ENCODE peak calls at places on chromosomes 13 and 19, in eight cellular contexts. One of them, this sample, is unnamed.

GRCh38 chr13:110382229-110382628 is 75.1 kb downstream of the COL4A2 start:
- DNase-seq in colonic mucosa: no peak
- DNase-seq in kidney: no peak
- DNase-seq in cardiac fibroblast: peak; percentile 85
- DNase-seq in ovary: no peak
- DNase-seq in fibroblast of lung: peak; percentile 91
- DNase-seq in lung: no peak
- DNase-seq in SK-N-SH: no peak
- DNase-seq in this sample: no peak

GRCh38 chr13:50805805-50806204 is 37.7 kb downstream of the DLEU7 start:
- DNase-seq in colonic mucosa: no peak
- DNase-seq in kidney: no peak
- DNase-seq in cardiac fibroblast: peak; percentile 29
- DNase-seq in ovary: no peak
- DNase-seq in fibroblast of lung: peak; percentile 13
- DNase-seq in lung: no peak
- DNase-seq in SK-N-SH: no peak
- DNase-seq in this sample: no peak

GRCh38 chr13:45847554-45848224 is 3.9 kb downstream of the SIAH3 start:
- DNase-seq in colonic mucosa: no peak
- DNase-seq in kidney: peak; percentile 87
- DNase-seq in cardiac fibroblast: peak; percentile 19
- DNase-seq in ovary: no peak
- DNase-seq in fibroblast of lung: peak; percentile 34
- DNase-seq in lung: no peak
- DNase-seq in SK-N-SH: no peak
- DNase-seq in this sample: no peak

GRCh38 chr19:29012457-29012856 is 200.5 kb downstream of the UQCRFS1 start:
- DNase-seq in colonic mucosa: no peak
- DNase-seq in kidney: no peak
- DNase-seq in cardiac fibroblast: no peak
- DNase-seq in ovary: no peak
- DNase-seq in fibroblast of lung: no peak
- DNase-seq in lung: no peak
- DNase-seq in SK-N-SH: no peak
- DNase-seq in this sample: no peak

GRCh38 chr19:43651758-43652545 is 12.3 kb upstream of the CADM4 start:
- DNase-seq in colonic mucosa: peak; percentile 61
- DNase-seq in kidney: no peak
- DNase-seq in cardiac fibroblast: peak; percentile 79
- DNase-seq in ovary: peak; percentile 64
- DNase-seq in fibroblast of lung: peak; percentile 50
- DNase-seq in lung: peak; percentile 59
- DNase-seq in SK-N-SH: peak; percentile 72
- DNase-seq in this sample: peak; percentile 59

GRCh38 chr19:12555456-12555930 is 4.2 kb upstream of the ZNF564 start:
- DNase-seq in colonic mucosa: no peak
- DNase-seq in kidney: no peak
- DNase-seq in cardiac fibroblast: no peak
- DNase-seq in ovary: no peak
- DNase-seq in fibroblast of lung: no peak
- DNase-seq in lung: no peak
- DNase-seq in SK-N-SH: peak; percentile 15
- DNase-seq in this sample: peak; percentile 37

GRCh38 chr19:19185853-19186728 is 5.9 kb downstream of the BORCS8 start:
- DNase-seq in colonic mucosa: peak; percentile 57
- DNase-seq in kidney: no peak
- DNase-seq in cardiac fibroblast: peak; percentile 51
- DNase-seq in ovary: no peak
- DNase-seq in fibroblast of lung: peak; percentile 18
- DNase-seq in lung: peak; percentile 35
- DNase-seq in SK-N-SH: peak; percentile 83
- DNase-seq in this sample: no peak

GRCh38 chr19:344625-345319 is at the start of gene MIER2:
- DNase-seq in colonic mucosa: peak; percentile 91
- DNase-seq in kidney: peak; percentile 94
- DNase-seq in cardiac fibroblast: peak; percentile 82
- DNase-seq in ovary: peak; percentile 92
- DNase-seq in fibroblast of lung: peak; percentile 64
- DNase-seq in lung: peak; percentile 78
- DNase-seq in SK-N-SH: peak; percentile 99
- DNase-seq in this sample: peak; percentile 74

GRCh38 chr13:26327905-26328304 is 74.0 kb downstream of the CDK8 start:
- DNase-seq in colonic mucosa: no peak
- DNase-seq in kidney: no peak
- DNase-seq in cardiac fibroblast: no peak
- DNase-seq in ovary: no peak
- DNase-seq in fibroblast of lung: peak; percentile 42
- DNase-seq in lung: no peak
- DNase-seq in SK-N-SH: no peak
- DNase-seq in this sample: no peak

GRCh38 chr19:41123716-41124244 is 9.5 kb downstream of the CYP2F1 start:
- DNase-seq in colonic mucosa: no peak
- DNase-seq in kidney: peak; percentile 53
- DNase-seq in cardiac fibroblast: no peak
- DNase-seq in ovary: no peak
- DNase-seq in fibroblast of lung: no peak
- DNase-seq in lung: no peak
- DNase-seq in SK-N-SH: no peak
- DNase-seq in this sample: no peak

GRCh38 chr19:37813340-37813739 is 34.0 kb upstream of the ZNF573 start:
- DNase-seq in colonic mucosa: no peak
- DNase-seq in kidney: no peak
- DNase-seq in cardiac fibroblast: no peak
- DNase-seq in ovary: no peak
- DNase-seq in fibroblast of lung: no peak
- DNase-seq in lung: no peak
- DNase-seq in SK-N-SH: no peak
- DNase-seq in this sample: no peak

GRCh38 chr13:99677388-99677951 is 176.2 kb downstream of the TM9SF2 start:
- DNase-seq in colonic mucosa: no peak
- DNase-seq in kidney: no peak
- DNase-seq in cardiac fibroblast: peak; percentile 11
- DNase-seq in ovary: no peak
- DNase-seq in fibroblast of lung: no peak
- DNase-seq in lung: no peak
- DNase-seq in SK-N-SH: peak; percentile 44
- DNase-seq in this sample: no peak

GRCh38 chr13:43786766-43787517 is at the start of gene ENOX1:
- DNase-seq in colonic mucosa: peak; percentile 22
- DNase-seq in kidney: peak; percentile 92
- DNase-seq in cardiac fibroblast: peak; percentile 86
- DNase-seq in ovary: peak; percentile 88
- DNase-seq in fibroblast of lung: peak; percentile 72
- DNase-seq in lung: no peak
- DNase-seq in SK-N-SH: peak; percentile 92
- DNase-seq in this sample: peak; percentile 54

GRCh38 chr19:48400018-48400742 is 6.7 kb downstream of the GRIN2D start:
- DNase-seq in colonic mucosa: peak; percentile 67
- DNase-seq in kidney: no peak
- DNase-seq in cardiac fibroblast: peak; percentile 70
- DNase-seq in ovary: peak; percentile 56
- DNase-seq in fibroblast of lung: peak; percentile 76
- DNase-seq in lung: no peak
- DNase-seq in SK-N-SH: peak; percentile 65
- DNase-seq in this sample: peak; percentile 46

GRCh38 chr13:38804061-38804460 is 117.2 kb downstream of the FREM2 start:
- DNase-seq in colonic mucosa: no peak
- DNase-seq in kidney: no peak
- DNase-seq in cardiac fibroblast: no peak
- DNase-seq in ovary: no peak
- DNase-seq in fibroblast of lung: no peak
- DNase-seq in lung: no peak
- DNase-seq in SK-N-SH: no peak
- DNase-seq in this sample: no peak

GRCh38 chr13:85137516-85137915 is 661.7 kb downstream of the SLITRK6 start:
- DNase-seq in colonic mucosa: no peak
- DNase-seq in kidney: no peak
- DNase-seq in cardiac fibroblast: no peak
- DNase-seq in ovary: no peak
- DNase-seq in fibroblast of lung: no peak
- DNase-seq in lung: no peak
- DNase-seq in SK-N-SH: peak; percentile 44
- DNase-seq in this sample: no peak

GRCh38 chr19:412356-413355 is 3.7 kb upstream of the C2CD4C start:
- DNase-seq in colonic mucosa: no peak
- DNase-seq in kidney: no peak
- DNase-seq in cardiac fibroblast: no peak
- DNase-seq in ovary: no peak
- DNase-seq in fibroblast of lung: no peak
- DNase-seq in lung: no peak
- DNase-seq in SK-N-SH: peak; percentile 38
- DNase-seq in this sample: no peak

GRCh38 chr13:71028884-71029283 is 838.1 kb downstream of the DACH1 start:
- DNase-seq in colonic mucosa: no peak
- DNase-seq in kidney: no peak
- DNase-seq in cardiac fibroblast: no peak
- DNase-seq in ovary: no peak
- DNase-seq in fibroblast of lung: no peak
- DNase-seq in lung: no peak
- DNase-seq in SK-N-SH: no peak
- DNase-seq in this sample: no peak

GRCh38 chr19:534088-534487 is 2.5 kb downstream of the CDC34 start:
- DNase-seq in colonic mucosa: no peak
- DNase-seq in kidney: peak; percentile 78
- DNase-seq in cardiac fibroblast: no peak
- DNase-seq in ovary: no peak
- DNase-seq in fibroblast of lung: no peak
- DNase-seq in lung: no peak
- DNase-seq in SK-N-SH: no peak
- DNase-seq in this sample: peak; percentile 70

GRCh38 chr19:30224689-30225606 is 147.2 kb upstream of the ZNF536 start:
- DNase-seq in colonic mucosa: no peak
- DNase-seq in kidney: no peak
- DNase-seq in cardiac fibroblast: no peak
- DNase-seq in ovary: no peak
- DNase-seq in fibroblast of lung: no peak
- DNase-seq in lung: no peak
- DNase-seq in SK-N-SH: peak; percentile 84
- DNase-seq in this sample: no peak

GRCh38 chr19:43362745-43363144 is 9.3 kb downstream of the CD177 start:
- DNase-seq in colonic mucosa: peak; percentile 49
- DNase-seq in kidney: no peak
- DNase-seq in cardiac fibroblast: no peak
- DNase-seq in ovary: no peak
- DNase-seq in fibroblast of lung: no peak
- DNase-seq in lung: no peak
- DNase-seq in SK-N-SH: no peak
- DNase-seq in this sample: no peak

GRCh38 chr19:6427131-6427530 is 2.5 kb upstream of the KHSRP start:
- DNase-seq in colonic mucosa: no peak
- DNase-seq in kidney: no peak
- DNase-seq in cardiac fibroblast: no peak
- DNase-seq in ovary: no peak
- DNase-seq in fibroblast of lung: no peak
- DNase-seq in lung: no peak
- DNase-seq in SK-N-SH: no peak
- DNase-seq in this sample: no peak
- TF ChIP-seq CTCF in colonic mucosa: no peak
- TF ChIP-seq CTCF in kidney: no peak
- TF ChIP-seq CTCF in cardiac fibroblast: no peak
- TF ChIP-seq CTCF in ovary: no peak
- TF ChIP-seq CTCF in fibroblast of lung: no peak
- TF ChIP-seq CTCF in lung: no peak
- TF ChIP-seq CTCF in SK-N-SH: no peak
- TF ChIP-seq CTCF in this sample: no peak

DNA sequence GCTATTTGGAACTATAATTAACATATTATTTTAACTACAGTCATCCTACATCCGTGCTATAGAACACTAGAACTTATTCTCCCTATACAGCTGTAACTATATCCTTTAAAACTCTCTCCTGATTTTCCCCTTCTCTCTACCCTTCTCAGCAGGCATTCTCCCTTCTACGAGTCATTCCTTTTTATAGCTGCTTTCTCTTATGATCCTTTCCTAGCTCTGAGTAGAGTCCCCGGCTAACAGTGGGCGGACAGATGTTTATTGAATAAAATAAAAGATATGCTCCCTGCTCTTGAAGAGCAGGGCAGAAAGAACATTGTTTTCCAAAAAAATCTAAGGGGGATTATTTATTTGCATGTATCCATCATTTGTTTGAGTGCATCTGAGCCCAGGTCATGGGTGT is 246.5 kb upstream of the TMTC4 start:
- DNase-seq in colonic mucosa: no peak
- DNase-seq in kidney: no peak
- DNase-seq in cardiac fibroblast: no peak
- DNase-seq in ovary: no peak
- DNase-seq in fibroblast of lung: no peak
- DNase-seq in lung: no peak
- DNase-seq in SK-N-SH: no peak
- DNase-seq in this sample: no peak
- H3K4me3 ChIP-seq in colonic mucosa: no peak overlapping the region
- H3K4me3 ChIP-seq in kidney: no peak overlapping the region
- H3K4me3 ChIP-seq in cardiac fibroblast: no peak overlapping the region
- H3K4me3 ChIP-seq in ovary: no peak overlapping the region
- H3K4me3 ChIP-seq in fibroblast of lung: no peak overlapping the region
- H3K4me3 ChIP-seq in lung: no peak overlapping the region
- H3K4me3 ChIP-seq in SK-N-SH: no peak overlapping the region
- H3K4me3 ChIP-seq in this sample: no peak overlapping the region

GRCh38 chr19:56748443-56748842 is 76.9 kb upstream of the ZNF835 start:
- DNase-seq in colonic mucosa: no peak
- DNase-seq in kidney: no peak
- DNase-seq in cardiac fibroblast: peak; percentile 32
- DNase-seq in ovary: no peak
- DNase-seq in fibroblast of lung: no peak
- DNase-seq in lung: no peak
- DNase-seq in SK-N-SH: peak; percentile 40
- DNase-seq in this sample: no peak
- TF ChIP-seq CTCF in colonic mucosa: no peak
- TF ChIP-seq CTCF in kidney: peak; percentile 60
- TF ChIP-seq CTCF in cardiac fibroblast: peak; percentile 22
- TF ChIP-seq CTCF in ovary: peak; percentile 88
- TF ChIP-seq CTCF in fibroblast of lung: peak; percentile 24
- TF ChIP-seq CTCF in lung: no peak
- TF ChIP-seq CTCF in SK-N-SH: peak; percentile 41
- TF ChIP-seq CTCF in this sample: no peak

DNA sequence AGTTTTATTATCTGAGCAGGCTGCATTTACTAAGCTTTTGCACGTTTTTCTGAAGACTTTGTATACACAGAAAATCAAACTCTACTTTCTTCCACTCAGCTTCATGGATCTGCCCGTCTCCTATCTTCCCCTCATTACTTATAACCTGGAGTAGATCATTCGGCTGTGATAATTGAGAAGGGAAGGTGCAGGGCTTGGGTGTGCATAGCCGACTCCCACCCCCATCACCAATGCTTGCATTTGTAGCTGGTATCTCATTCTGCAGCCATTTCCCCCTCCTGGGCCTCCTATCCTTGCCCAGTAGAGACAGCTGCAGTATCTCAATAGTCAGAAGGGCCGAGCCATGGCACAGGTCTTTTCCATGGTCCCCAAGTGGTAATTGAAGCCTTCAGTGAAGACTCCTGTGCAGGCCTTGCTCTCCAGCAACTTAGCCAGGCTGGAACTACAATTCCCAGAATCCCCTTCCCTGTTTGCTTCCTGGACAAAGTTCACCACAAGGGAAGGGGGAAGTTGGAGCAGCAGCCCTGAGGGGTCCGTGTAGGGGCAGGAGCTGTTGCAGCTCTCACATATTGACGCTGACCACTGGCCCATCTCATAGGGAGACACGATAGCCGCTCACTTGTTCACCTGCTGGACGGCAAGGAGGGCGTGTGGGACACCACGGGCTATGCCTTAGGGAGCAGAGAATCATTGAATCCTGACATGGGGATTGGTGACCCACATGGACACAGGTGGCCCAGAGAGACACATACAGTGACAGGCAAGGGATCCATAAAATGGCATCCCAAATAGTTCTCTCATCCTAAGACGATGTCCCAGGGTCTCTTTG is 2.1 kb upstream of the SIGLEC8 start:
- DNase-seq in colonic mucosa: no peak
- DNase-seq in kidney: no peak
- DNase-seq in cardiac fibroblast: peak; percentile 16
- DNase-seq in ovary: no peak
- DNase-seq in fibroblast of lung: no peak
- DNase-seq in lung: no peak
- DNase-seq in SK-N-SH: peak; percentile 58
- DNase-seq in this sample: no peak
- H3K4me3 ChIP-seq in colonic mucosa: no peak overlapping the region
- H3K4me3 ChIP-seq in kidney: no peak overlapping the region
- H3K4me3 ChIP-seq in cardiac fibroblast: no peak overlapping the region
- H3K4me3 ChIP-seq in ovary: no peak overlapping the region
- H3K4me3 ChIP-seq in fibroblast of lung: no peak overlapping the region
- H3K4me3 ChIP-seq in lung: no peak overlapping the region
- H3K4me3 ChIP-seq in SK-N-SH: peak overlapping the region; percentile 36
- H3K4me3 ChIP-seq in this sample: no peak overlapping the region